ENCODE peak calls at places on chromosomes 16 and 17, in six cellular contexts. Z, J, G, P, B and Q are unnamed samples.

GRCh38 chr16:35296962-35297653 is 1837.7 kb downstream of the TP53TG3F start:
- DNase-seq in B (no peak), Z (no peak), G (no peak), J (no peak), P (no peak), Q (no peak)

GRCh38 chr16:9802160-9802559 is 380.1 kb downstream of the GRIN2A start:
- DNase-seq in P (no peak), B (no peak), G (no peak), J (no peak), Z (no peak), Q (no peak)

GRCh38 chr17:58741121-58741625 is 14.5 kb upstream of the PPM1E start:
- DNase-seq in J (no peak), Z (no peak), B (no peak), G (no peak), P (no peak), Q (no peak)

GRCh38 chr17:38879878-38880727 is 10.2 kb downstream of the LASP1 start:
- DNase-seq in B (peak; percentile 95), P (no peak), G (peak; percentile 98), Z (no peak), J (no peak), Q (peak; percentile 69)

GRCh38 chr16:2814757-2815298 is 2.2 kb upstream of the PRSS21 start:
- DNase-seq in Z (no peak), G (no peak), J (no peak), B (no peak), P (no peak), Q (no peak)

GRCh38 chr16:22813946-22814325 is at the start of gene HS3ST2:
- DNase-seq in B (no peak), P (peak; percentile 22), Z (no peak), G (peak; percentile 90), J (peak; percentile 36), Q (no peak)

GRCh38 chr16:68921654-68922053 is 78.3 kb downstream of the TANGO6 start:
- DNase-seq in J (no peak), G (no peak), P (peak; percentile 36), B (peak; percentile 80), Z (no peak), Q (peak; percentile 24)

GRCh38 chr17:74786411-74787097 is 10.4 kb upstream of the NAT9 start:
- DNase-seq in Z (no peak), J (peak; percentile 53), B (no peak), P (no peak), G (no peak), Q (no peak)

GRCh38 chr16:15493416-15494181 is 59.2 kb downstream of the BMERB1 start:
- DNase-seq in J (no peak), G (no peak), P (no peak), Z (no peak), B (no peak), Q (no peak)

GRCh38 chr16:2784536-2785100 is 2.7 kb downstream of the PRSS33 start:
- DNase-seq in P (no peak), G (no peak), Z (no peak), B (no peak), J (no peak), Q (no peak)

GRCh38 chr16:67396159-67396774 is 3.0 kb upstream of the TPPP3 start:
- DNase-seq in B (peak; percentile 67), G (peak; percentile 96), Z (no peak), P (peak; percentile 96), J (peak; percentile 73), Q (no peak)

GRCh38 chr17:73759324-73760185 is 115.3 kb upstream of the SDK2 start:
- DNase-seq in G (no peak), B (no peak), P (no peak), J (no peak), Z (no peak), Q (no peak)

GRCh38 chr17:78230252-78230962 is 1.0 kb upstream of the TMEM235 start:
- DNase-seq in Z (no peak), J (no peak), B (no peak), G (no peak), P (no peak), Q (no peak)

GRCh38 chr17:39677581-39678339 is 9.5 kb downstream of the PNMT start:
- DNase-seq in B (no peak), J (peak; percentile 80), P (no peak), Z (no peak), G (no peak), Q (no peak)

GRCh38 chr17:58276423-58276822 is 4.3 kb downstream of the MPO start:
- DNase-seq in Z (no peak), B (no peak), J (no peak), P (no peak), G (peak; percentile 44), Q (no peak)

GRCh38 chr16:49015189-49015540 is 266.5 kb downstream of the CBLN1 start:
- DNase-seq in B (no peak), G (peak; percentile 49), J (no peak), P (no peak), Z (no peak), Q (no peak)

GRCh38 chr17:63139356-63139755 is 173.3 kb downstream of the TANC2 start:
- DNase-seq in P (no peak), B (no peak), G (no peak), J (no peak), Z (no peak), Q (no peak)

GRCh38 chr17:39765766-39766165 is 28.0 kb downstream of the GRB7 start:
- DNase-seq in P (no peak), G (no peak), J (no peak), Z (no peak), B (no peak), Q (no peak)

GRCh38 chr16:86530251-86531192 is 20.2 kb downstream of the FOXF1 start:
- DNase-seq in P (no peak), Z (no peak), B (no peak), G (no peak), J (no peak), Q (no peak)

GRCh38 chr17:55743103-55743679 is 7.7 kb upstream of the PCTP start:
- DNase-seq in J (no peak), Z (no peak), P (peak; percentile 67), G (no peak), B (peak; percentile 23), Q (no peak)

GRCh38 chr17:44220211-44221071 is 966 bp upstream of the UBTF start:
- DNase-seq in Z (peak; percentile 73), P (peak; percentile 54), B (no peak), G (peak; percentile 61), J (peak; percentile 33), Q (no peak)

GRCh38 chr16:87235810-87236515 is 81.2 kb downstream of the C16orf95 start:
- DNase-seq in Z (no peak), G (peak; percentile 45), P (no peak), B (no peak), J (no peak), Q (no peak)

GRCh38 chr17:62135742-62136141 is 70.7 kb upstream of the MED13 start:
- DNase-seq in P (no peak), Z (no peak), B (no peak), G (no peak), J (no peak), Q (no peak)

GRCh38 chr17:80382956-80383355 is 32.0 kb upstream of the ENDOV start:
- DNase-seq in Z (no peak), G (no peak), J (no peak), P (no peak), B (no peak), Q (no peak)

GRCh38 chr17:31052187-31052889 is 42.4 kb upstream of the NF1 start:
- DNase-seq in G (no peak), Z (no peak), P (no peak), B (no peak), J (peak; percentile 74), Q (peak; percentile 97)

GRCh38 chr17:44376124-44376523 is 12.5 kb upstream of the FAM171A2 start:
- DNase-seq in P (no peak), Z (no peak), B (peak; percentile 80), J (no peak), G (peak; percentile 86), Q (no peak)

GRCh38 chr16:18804540-18804939 is 3.2 kb upstream of the ARL6IP1 start:
- DNase-seq in G (peak; percentile 37), Z (no peak), P (no peak), J (no peak), B (no peak), Q (no peak)

GRCh38 chr17:79947351-79948031 is 88.2 kb downstream of the TBC1D16 start:
- DNase-seq in Z (no peak), B (no peak), P (peak; percentile 15), G (no peak), J (peak; percentile 19), Q (peak; percentile 92)

GRCh38 chr17:44314869-44315661 is 6.7 kb downstream of the RUNDC3A start:
- DNase-seq in G (peak; percentile 87), P (no peak), J (no peak), B (peak; percentile 93), Z (peak; percentile 30), Q (no peak)

GRCh38 chr16:64397042-64397441 is 724.8 kb downstream of the CDH11 start:
- DNase-seq in P (no peak), Z (no peak), J (no peak), B (no peak), G (no peak), Q (no peak)

GRCh38 chr16:66502020-66502913 is 47.7 kb downstream of the TK2 start:
- DNase-seq in G (no peak), J (peak; percentile 92), Z (no peak), P (no peak), B (no peak), Q (no peak)

GRCh38 chr16:78902291-78902690 is 698.2 kb downstream of the MAF start:
- DNase-seq in Z (no peak), G (no peak), B (no peak), P (no peak), J (no peak), Q (no peak)

GRCh38 chr16:1334739-1335138 is 1.3 kb downstream of the BAIAP3 start:
- DNase-seq in G (no peak), B (no peak), P (no peak), J (no peak), Z (no peak), Q (no peak)
- H3K4me3 ChIP-seq in G (peak overlapping the region; percentile 72), B (no peak overlapping the region), P (peak overlapping the region; percentile 33), J (no peak overlapping the region), Z (no peak overlapping the region), Q (no peak overlapping the region)

GRCh38 chr17:76261421-76262215 is 3.5 kb upstream of the UBALD2 start:
- DNase-seq in J (no peak), Z (peak; percentile 24), B (no peak), G (no peak), P (no peak), Q (no peak)
- H3K4me3 ChIP-seq in J (no peak overlapping the region), Z (no peak overlapping the region), B (no peak overlapping the region), G (no peak overlapping the region), P (no peak overlapping the region), Q (no peak overlapping the region)

GRCh38 chr16:47141773-47142468 is 1.8 kb downstream of the NETO2 start:
- DNase-seq in B (peak; percentile 82), J (peak; percentile 73), G (peak; percentile 97), Z (peak; percentile 71), P (peak; percentile 92), Q (peak; percentile 83)
- H3K4me3 ChIP-seq in B (peak overlapping the region; percentile 69), J (peak overlapping the region; percentile 54), G (peak overlapping the region; percentile 67), Z (peak overlapping the region; percentile 42), P (peak overlapping the region; percentile 51), Q (peak overlapping the region; percentile 68)

DNA sequence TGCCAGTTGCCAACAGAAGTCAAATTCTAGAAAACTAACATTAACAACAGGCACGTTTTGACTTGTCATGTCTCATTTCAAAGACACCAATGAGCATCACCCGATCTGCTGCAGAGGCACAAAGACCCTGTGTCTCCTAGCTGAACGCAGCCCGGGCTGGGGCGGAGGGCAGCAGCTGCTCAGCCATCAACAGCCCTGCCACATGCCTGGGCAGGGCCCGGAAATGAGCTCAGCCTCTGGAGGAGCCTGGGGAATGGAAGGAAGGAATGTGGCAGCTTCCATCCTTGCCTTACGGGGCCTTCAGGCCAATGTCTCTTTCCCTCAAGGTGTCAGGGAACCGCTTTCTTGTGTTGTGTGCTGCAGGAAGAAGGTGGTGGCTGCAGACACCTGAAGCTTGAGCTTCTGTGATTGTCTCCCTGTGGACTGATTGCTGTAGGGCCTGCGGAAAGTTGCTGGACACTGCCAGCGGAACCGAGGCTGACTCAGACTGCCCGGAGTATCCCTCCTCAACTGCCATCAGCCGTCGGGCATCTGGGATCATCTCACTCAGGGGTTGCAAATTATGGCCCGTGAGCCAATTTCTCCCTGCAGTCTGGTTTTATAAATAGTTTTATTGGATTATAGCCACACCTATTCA is 7.3 kb downstream of the CDH13 start:
- DNase-seq in Z (no peak), J (no peak), G (no peak), P (peak; percentile 38), B (no peak), Q (no peak)
- H3K4me3 ChIP-seq in Z (no peak overlapping the region), J (no peak overlapping the region), G (no peak overlapping the region), P (no peak overlapping the region), B (no peak overlapping the region), Q (no peak overlapping the region)